ENCODE peak calls at places on chromosomes 16 and 17, in eight cellular contexts. L is T follicular helper cell, B is fibroblast of lung, T is AG04450, A is A172, K is MCF 10A, J is fibroblast of the aortic adventitia, W is coronary artery. F is an unnamed sample.

GRCh38 chr17:69059458-69060205 is 1.1 kb downstream of the ABCA9 start:
- DNase-seq in W (no peak), J (peak; percentile 79), T (no peak), B (no peak), L (no peak), A (no peak), K (no peak), F (no peak)

GRCh38 chr17:60107526-60108257 is 29.0 kb upstream of the HEATR6 start:
- DNase-seq in L (no peak), W (no peak), A (no peak), J (peak; percentile 70), T (no peak), B (no peak), K (peak; percentile 20), F (no peak)

GRCh38 chr17:78151514-78152008 is 5.4 kb downstream of the C17orf99 start:
- DNase-seq in T (no peak), B (no peak), W (no peak), L (no peak), J (no peak), A (no peak), K (no peak), F (no peak)

GRCh38 chr17:69654981-69655581 is 240.6 kb downstream of the MAP2K6 start:
- DNase-seq in B (peak; percentile 94), K (peak; percentile 60), T (peak; percentile 83), A (peak; percentile 8), J (peak; percentile 92), W (no peak), L (no peak), F (no peak)

GRCh38 chr16:27726621-27727275 is 176.8 kb downstream of the KATNIP start:
- DNase-seq in A (peak; percentile 89), T (no peak), B (peak; percentile 60), L (no peak), J (peak; percentile 85), W (no peak), K (peak; percentile 87), F (no peak)

GRCh38 chr16:56625140-56625942 is at the start of gene MT1E:
- DNase-seq in W (peak; percentile 93), A (no peak), T (no peak), L (no peak), K (peak; percentile 81), J (peak; percentile 82), B (peak; percentile 85), F (no peak)

GRCh38 chr17:43316522-43317142 is 82.2 kb upstream of the ARL4D start:
- DNase-seq in T (no peak), W (no peak), L (no peak), A (no peak), J (peak; percentile 6), K (no peak), B (no peak), F (no peak)

GRCh38 chr16:88983157-88983556 is 6.2 kb upstream of the CBFA2T3 start:
- DNase-seq in L (no peak), J (no peak), A (no peak), T (no peak), K (no peak), W (no peak), B (no peak), F (no peak)

GRCh38 chr17:32927201-32927723 is 691 bp upstream of the TMEM98 start:
- DNase-seq in L (no peak), T (no peak), B (no peak), K (no peak), W (no peak), J (no peak), A (no peak), F (no peak)

GRCh38 chr17:1368588-1368987 is 31.4 kb downstream of the YWHAE start:
- DNase-seq in B (no peak), K (no peak), W (no peak), T (no peak), L (no peak), A (no peak), J (no peak), F (no peak)

GRCh38 chr17:35666070-35666469 is 65.4 kb upstream of the RASL10B start:
- DNase-seq in K (peak; percentile 0), J (no peak), A (no peak), B (peak; percentile 5), L (no peak), T (no peak), W (no peak), F (no peak)

GRCh38 chr17:44905006-44906000 is 6.1 kb upstream of the EFTUD2 start:
- DNase-seq in J (no peak), A (peak; percentile 36), B (no peak), K (no peak), T (no peak), L (no peak), W (peak; percentile 7), F (no peak)

GRCh38 chr17:56595831-56596740 is 2.6 kb downstream of the NOG start:
- DNase-seq in A (peak; percentile 69), T (no peak), J (no peak), B (no peak), L (no peak), K (peak; percentile 3), W (no peak), F (peak; percentile 14)

GRCh38 chr17:15649861-15650391 is 30.4 kb upstream of the FBXW10B start:
- DNase-seq in W (peak; percentile 79), K (peak; percentile 90), A (peak; percentile 80), B (peak; percentile 56), L (no peak), J (peak; percentile 62), T (no peak), F (no peak)

GRCh38 chr16:81940781-81941560 is 70.3 kb downstream of the SDR42E1 start:
- DNase-seq in B (peak; percentile 73), T (peak; percentile 2), W (no peak), J (peak; percentile 69), A (peak; percentile 82), K (peak; percentile 66), L (no peak), F (no peak)

GRCh38 chr16:9536905-9537304 is 445.5 kb downstream of the HAPSTR1 start:
- DNase-seq in J (no peak), W (no peak), T (no peak), B (no peak), L (no peak), K (no peak), A (no peak), F (no peak)

GRCh38 chr17:68512967-68513474 is 791 bp downstream of the PRKAR1A start:
- DNase-seq in W (no peak), T (no peak), L (no peak), A (peak; percentile 40), J (peak; percentile 66), B (peak; percentile 54), K (peak; percentile 45), F (peak; percentile 21)

GRCh38 chr16:2343211-2343610 is 2.7 kb upstream of the ABCA3 start:
- DNase-seq in J (no peak), B (no peak), K (no peak), T (no peak), A (no peak), L (no peak), W (no peak), F (no peak)